ENCODE peak calls at places on chromosome 13, in eight cellular contexts. P is fibroblast of pulmonary artery; M is NCI-H1436; R is cardiac muscle cell; D is SHP77 treated with DMSO at 0.1 percent for 48 hours; U is GM04503; T is activated naive CD8-positive, alpha-beta T cell treated with anti-CD3 and anti-CD28 coated beads, Interleukin-2, amount 10 ng/mL, durations not matched to agents 7 days and 5 days; Y is foreskin keratinocyte. X is an unnamed sample.

GRCh38 chr13:85864963-85865530 is 65.8 kb upstream of the SLITRK6 start:
- DNase-seq in U (no peak), T (no peak), P (peak; percentile 15), R (peak; percentile 35), Y (peak; percentile 53), M (no peak), D (peak; percentile 49), X (no peak)

GRCh38 chr13:107144432-107144831 is 576.5 kb upstream of the ARGLU1 start:
- DNase-seq in T (no peak), P (peak; percentile 15), M (no peak), D (no peak), U (no peak), Y (no peak), R (no peak), X (peak; percentile 41)

GRCh38 chr13:26476111-26476743 is 81.3 kb upstream of the WASF3 start:
- DNase-seq in D (no peak), Y (no peak), M (no peak), R (no peak), T (no peak), U (no peak), P (peak; percentile 32), X (no peak)

GRCh38 chr13:33383724-33384577 is 98.4 kb upstream of the STARD13 start:
- DNase-seq in R (no peak), U (no peak), M (no peak), T (no peak), Y (no peak), D (no peak), P (no peak), X (no peak)

GRCh38 chr13:29472317-29472961 is 123.0 kb downstream of the SLC7A1 start:
- DNase-seq in R (peak; percentile 79), M (peak; percentile 14), P (peak; percentile 76), Y (peak; percentile 36), D (peak; percentile 34), U (no peak), T (peak; percentile 35), X (peak; percentile 4)

GRCh38 chr13:88472316-88472715 is 801.1 kb downstream of the SLITRK5 start:
- DNase-seq in T (no peak), R (no peak), M (no peak), U (no peak), D (no peak), Y (no peak), P (no peak), X (no peak)

GRCh38 chr13:46535002-46535401 is 18.0 kb upstream of the LRCH1 start:
- DNase-seq in R (no peak), D (no peak), M (no peak), U (no peak), Y (no peak), T (no peak), P (no peak), X (no peak)

GRCh38 chr13:26839682-26840081 is 79.1 kb upstream of the GPR12 start:
- DNase-seq in M (no peak), T (no peak), P (no peak), Y (no peak), U (no peak), D (no peak), R (no peak), X (no peak)

GRCh38 chr13:112510002-112510780 is 77.8 kb downstream of the TUBGCP3 start:
- DNase-seq in T (no peak), U (no peak), P (peak; percentile 73), M (peak; percentile 6), Y (peak; percentile 25), D (peak; percentile 61), R (peak; percentile 83), X (peak; percentile 64)

GRCh38 chr13:110394371-110394841 is 87.3 kb downstream of the COL4A2 start:
- DNase-seq in D (no peak), R (no peak), Y (no peak), U (no peak), T (no peak), P (peak; percentile 50), M (no peak), X (no peak)

GRCh38 chr13:101681834-101682233 is 229.4 kb downstream of the ITGBL1 start:
- DNase-seq in T (no peak), M (no peak), R (no peak), U (no peak), D (no peak), Y (no peak), P (peak; percentile 13), X (no peak)

GRCh38 chr13:23608704-23609413 is 38.6 kb downstream of the TNFRSF19 start:
- DNase-seq in D (peak; percentile 85), T (no peak), R (no peak), U (no peak), P (no peak), M (no peak), Y (no peak), X (no peak)

GRCh38 chr13:32429406-32429909 is 1.5 kb upstream of the N4BP2L1 start:
- DNase-seq in T (no peak), D (no peak), P (no peak), Y (no peak), U (no peak), M (no peak), R (no peak), X (no peak)

GRCh38 chr13:65600702-65601101 is 1629.4 kb downstream of the PCDH9 start:
- DNase-seq in P (peak; percentile 49), U (no peak), D (no peak), M (no peak), R (no peak), T (no peak), Y (peak; percentile 21), X (no peak)

GRCh38 chr13:111953546-111954178 is 113.3 kb upstream of the SOX1 start:
- DNase-seq in P (no peak), M (no peak), U (no peak), R (no peak), T (no peak), Y (no peak), D (no peak), X (no peak)

GRCh38 chr13:76829572-76830327 is 56.5 kb downstream of the KCTD12 start:
- DNase-seq in Y (no peak), T (no peak), M (no peak), U (no peak), D (no peak), R (no peak), P (peak; percentile 67), X (no peak)

GRCh38 chr13:43023244-43023931 is at the start of gene DNAJC15:
- DNase-seq in M (no peak), U (peak; percentile 57), R (no peak), D (no peak), P (peak; percentile 88), Y (peak; percentile 83), T (peak; percentile 89), X (no peak)

GRCh38 chr13:45846681-45847080 is 4.9 kb downstream of the SIAH3 start:
- DNase-seq in P (no peak), D (no peak), Y (no peak), U (no peak), T (no peak), R (no peak), M (no peak), X (no peak)

GRCh38 chr13:51638497-51638871 is 54.2 kb downstream of the WDFY2 start:
- DNase-seq in R (no peak), M (no peak), P (no peak), Y (peak; percentile 67), T (no peak), U (peak; percentile 44), D (no peak), X (no peak)

GRCh38 chr13:52599037-52599852 is 43.0 kb upstream of the HNRNPA1L2 start:
- DNase-seq in Y (peak; percentile 75), T (no peak), P (peak; percentile 79), U (no peak), D (peak; percentile 64), M (no peak), R (no peak), X (peak; percentile 43)